ENCODE peak calls at places on chromosome 10, in five cellular contexts. Y, B, R, L and O are unnamed samples.

GRCh38 chr10:117373848-117374505 is 1.3 kb downstream of the PDZD8 start:
- DNase-seq in Y (no peak), L (no peak), B (peak), R (peak), O (peak)

GRCh38 chr10:113128450-113129105 is 178.5 kb downstream of the TCF7L2 start:
- DNase-seq in B (no peak), R (no peak), Y (no peak), L (no peak), O (no peak)

GRCh38 chr10:60646966-60647796 is 131.1 kb upstream of the CDK1 start:
- DNase-seq in R (peak), L (no peak), Y (no peak), B (no peak), O (peak)

GRCh38 chr10:15361131-15361530 is 10.0 kb downstream of the FAM171A1 start:
- DNase-seq in B (no peak), Y (no peak), R (no peak), L (no peak), O (no peak)

GRCh38 chr10:61902448-61903183 is 1.1 kb downstream of the ARID5B start:
- DNase-seq in L (no peak), R (peak), B (peak), Y (no peak), O (peak)

GRCh38 chr10:804787-805634 is 115.5 kb upstream of the DIP2C start:
- DNase-seq in B (no peak), Y (no peak), R (no peak), L (no peak), O (no peak)

GRCh38 chr10:45809829-45810228 is 37.5 kb downstream of the AGAP4 start:
- DNase-seq in Y (no peak), B (no peak), L (no peak), R (peak), O (no peak)

GRCh38 chr10:112359606-112360307 is 14.2 kb upstream of the ACSL5 start:
- DNase-seq in R (no peak), Y (no peak), L (no peak), B (no peak), O (no peak)

GRCh38 chr10:78657622-78658165 is 411.1 kb upstream of the ZMIZ1 start:
- DNase-seq in L (peak), R (peak), B (peak), Y (no peak), O (peak)